ENCODE peak calls at places on chromosomes 2 and 18, in seven cellular contexts. One of them, this sample, is unnamed.
A peak's percentile ranks its signal among the peaks of the same experiment; 100 is the strongest.

GRCh38 chr2:166410828-166411472 is 35.2 kb upstream of the SCN9A start:
- DNase-seq in fibroblast of the conjunctiva: peak; percentile 90
- DNase-seq in mesothelial cell of epicardium: no peak
- DNase-seq in fibroblast of the aortic adventitia: peak; percentile 94
- DNase-seq in hippocampal formation: no peak
- DNase-seq in T-helper 1 cell: no peak
- DNase-seq in GM23248: peak; percentile 95
- DNase-seq in this sample: no peak

GRCh38 chr2:161954103-161954502 is 119.9 kb downstream of the DPP4 start:
- DNase-seq in T-helper 1 cell: peak; percentile 13
- DNase-seq in fibroblast of the aortic adventitia: no peak
- DNase-seq in hippocampal formation: no peak
- DNase-seq in GM23248: no peak
- DNase-seq in fibroblast of the conjunctiva: no peak
- DNase-seq in mesothelial cell of epicardium: no peak
- DNase-seq in this sample: no peak

GRCh38 chr2:45199973-45200372 is 190.7 kb upstream of the SIX2 start:
- DNase-seq in fibroblast of the aortic adventitia: peak; percentile 78
- DNase-seq in GM23248: peak; percentile 84
- DNase-seq in fibroblast of the conjunctiva: no peak
- DNase-seq in hippocampal formation: no peak
- DNase-seq in T-helper 1 cell: no peak
- DNase-seq in mesothelial cell of epicardium: no peak
- DNase-seq in this sample: no peak

GRCh38 chr2:233047206-233047605 is 12.9 kb upstream of the INPP5D start:
- DNase-seq in fibroblast of the aortic adventitia: no peak
- DNase-seq in GM23248: no peak
- DNase-seq in hippocampal formation: no peak
- DNase-seq in mesothelial cell of epicardium: no peak
- DNase-seq in fibroblast of the conjunctiva: no peak
- DNase-seq in T-helper 1 cell: no peak
- DNase-seq in this sample: no peak

GRCh38 chr18:45801396-45802004 is 24.0 kb upstream of the SIGLEC15 start:
- DNase-seq in fibroblast of the conjunctiva: no peak
- DNase-seq in mesothelial cell of epicardium: no peak
- DNase-seq in fibroblast of the aortic adventitia: no peak
- DNase-seq in T-helper 1 cell: no peak
- DNase-seq in GM23248: no peak
- DNase-seq in hippocampal formation: no peak
- DNase-seq in this sample: no peak

GRCh38 chr2:241958818-241959545 is 89.5 kb downstream of the RTP5 start:
- DNase-seq in hippocampal formation: no peak
- DNase-seq in T-helper 1 cell: no peak
- DNase-seq in GM23248: no peak
- DNase-seq in fibroblast of the aortic adventitia: no peak
- DNase-seq in fibroblast of the conjunctiva: no peak
- DNase-seq in mesothelial cell of epicardium: no peak
- DNase-seq in this sample: no peak

GRCh38 chr18:5630057-5630765 is 86.4 kb upstream of the EPB41L3 start:
- DNase-seq in hippocampal formation: peak; percentile 60
- DNase-seq in GM23248: peak; percentile 68
- DNase-seq in mesothelial cell of epicardium: peak; percentile 85
- DNase-seq in fibroblast of the aortic adventitia: no peak
- DNase-seq in T-helper 1 cell: no peak
- DNase-seq in fibroblast of the conjunctiva: no peak
- DNase-seq in this sample: peak; percentile 82

GRCh38 chr2:6954586-6954985 is 37.4 kb downstream of the RNF144A start:
- DNase-seq in hippocampal formation: no peak
- DNase-seq in fibroblast of the conjunctiva: no peak
- DNase-seq in GM23248: no peak
- DNase-seq in fibroblast of the aortic adventitia: no peak
- DNase-seq in mesothelial cell of epicardium: no peak
- DNase-seq in T-helper 1 cell: no peak
- DNase-seq in this sample: no peak

GRCh38 chr2:10331702-10332401 is 29.1 kb downstream of the HPCAL1 start:
- DNase-seq in fibroblast of the aortic adventitia: no peak
- DNase-seq in fibroblast of the conjunctiva: no peak
- DNase-seq in T-helper 1 cell: peak; percentile 26
- DNase-seq in hippocampal formation: no peak
- DNase-seq in mesothelial cell of epicardium: no peak
- DNase-seq in GM23248: no peak
- DNase-seq in this sample: peak; percentile 72

GRCh38 chr2:129936334-129936934 is 43.0 kb upstream of the RAB6C start:
- DNase-seq in GM23248: peak; percentile 34
- DNase-seq in T-helper 1 cell: no peak
- DNase-seq in mesothelial cell of epicardium: peak; percentile 66
- DNase-seq in fibroblast of the aortic adventitia: no peak
- DNase-seq in hippocampal formation: no peak
- DNase-seq in fibroblast of the conjunctiva: no peak
- DNase-seq in this sample: no peak

GRCh38 chr2:187424156-187424555 is 23.9 kb downstream of the CALCRL start:
- DNase-seq in GM23248: peak; percentile 35
- DNase-seq in fibroblast of the aortic adventitia: peak; percentile 33
- DNase-seq in mesothelial cell of epicardium: no peak
- DNase-seq in hippocampal formation: no peak
- DNase-seq in T-helper 1 cell: no peak
- DNase-seq in fibroblast of the conjunctiva: no peak
- DNase-seq in this sample: no peak

GRCh38 chr18:26710460-26711096 is 154.9 kb downstream of the AQP4 start:
- DNase-seq in mesothelial cell of epicardium: no peak
- DNase-seq in GM23248: no peak
- DNase-seq in fibroblast of the conjunctiva: no peak
- DNase-seq in fibroblast of the aortic adventitia: no peak
- DNase-seq in T-helper 1 cell: no peak
- DNase-seq in hippocampal formation: no peak
- DNase-seq in this sample: no peak

GRCh38 chr2:28598484-28598883 is 102.6 kb downstream of the PLB1 start:
- DNase-seq in fibroblast of the aortic adventitia: no peak
- DNase-seq in GM23248: no peak
- DNase-seq in hippocampal formation: no peak
- DNase-seq in T-helper 1 cell: no peak
- DNase-seq in mesothelial cell of epicardium: no peak
- DNase-seq in fibroblast of the conjunctiva: no peak
- DNase-seq in this sample: no peak

GRCh38 chr2:127594116-127594591 is 51.8 kb upstream of the GPR17 start:
- DNase-seq in fibroblast of the aortic adventitia: no peak
- DNase-seq in fibroblast of the conjunctiva: no peak
- DNase-seq in GM23248: no peak
- DNase-seq in mesothelial cell of epicardium: no peak
- DNase-seq in hippocampal formation: no peak
- DNase-seq in T-helper 1 cell: no peak
- DNase-seq in this sample: peak; percentile 6

GRCh38 chr2:234715671-234716250 is 218.9 kb upstream of the ARL4C start:
- DNase-seq in fibroblast of the aortic adventitia: no peak
- DNase-seq in mesothelial cell of epicardium: no peak
- DNase-seq in fibroblast of the conjunctiva: no peak
- DNase-seq in GM23248: no peak
- DNase-seq in hippocampal formation: no peak
- DNase-seq in T-helper 1 cell: no peak
- DNase-seq in this sample: no peak

GRCh38 chr2:85712849-85713612 is 18.9 kb downstream of the GNLY start:
- DNase-seq in GM23248: peak; percentile 87
- DNase-seq in mesothelial cell of epicardium: no peak
- DNase-seq in T-helper 1 cell: no peak
- DNase-seq in fibroblast of the aortic adventitia: peak; percentile 64
- DNase-seq in fibroblast of the conjunctiva: no peak
- DNase-seq in hippocampal formation: no peak
- DNase-seq in this sample: peak; percentile 83

GRCh38 chr2:16031055-16031847 is 90.9 kb downstream of the MYCN start:
- DNase-seq in fibroblast of the conjunctiva: no peak
- DNase-seq in hippocampal formation: peak; percentile 46
- DNase-seq in fibroblast of the aortic adventitia: no peak
- DNase-seq in T-helper 1 cell: no peak
- DNase-seq in mesothelial cell of epicardium: no peak
- DNase-seq in GM23248: no peak
- DNase-seq in this sample: no peak

GRCh38 chr18:58507881-58508280 is 121.0 kb downstream of the ALPK2 start:
- DNase-seq in fibroblast of the conjunctiva: no peak
- DNase-seq in GM23248: no peak
- DNase-seq in fibroblast of the aortic adventitia: no peak
- DNase-seq in mesothelial cell of epicardium: no peak
- DNase-seq in hippocampal formation: no peak
- DNase-seq in T-helper 1 cell: no peak
- DNase-seq in this sample: no peak

GRCh38 chr2:172323256-172323655 is 104.1 kb upstream of the ITGA6 start:
- DNase-seq in fibroblast of the aortic adventitia: no peak
- DNase-seq in mesothelial cell of epicardium: no peak
- DNase-seq in hippocampal formation: no peak
- DNase-seq in fibroblast of the conjunctiva: no peak
- DNase-seq in GM23248: peak; percentile 13
- DNase-seq in T-helper 1 cell: no peak
- DNase-seq in this sample: no peak

GRCh38 chr2:1685957-1686783 is 58.1 kb downstream of the PXDN start:
- DNase-seq in fibroblast of the conjunctiva: no peak
- DNase-seq in T-helper 1 cell: no peak
- DNase-seq in GM23248: no peak
- DNase-seq in hippocampal formation: no peak
- DNase-seq in fibroblast of the aortic adventitia: no peak
- DNase-seq in mesothelial cell of epicardium: no peak
- DNase-seq in this sample: peak; percentile 71

GRCh38 chr18:62898359-62898758 is 183.0 kb downstream of the PHLPP1 start:
- DNase-seq in fibroblast of the conjunctiva: no peak
- DNase-seq in hippocampal formation: no peak
- DNase-seq in mesothelial cell of epicardium: no peak
- DNase-seq in GM23248: no peak
- DNase-seq in fibroblast of the aortic adventitia: no peak
- DNase-seq in T-helper 1 cell: no peak
- DNase-seq in this sample: no peak

GRCh38 chr2:57177176-57177575 is 869.4 kb upstream of the VRK2 start:
- DNase-seq in T-helper 1 cell: no peak
- DNase-seq in GM23248: no peak
- DNase-seq in fibroblast of the aortic adventitia: no peak
- DNase-seq in fibroblast of the conjunctiva: no peak
- DNase-seq in hippocampal formation: no peak
- DNase-seq in mesothelial cell of epicardium: no peak
- DNase-seq in this sample: no peak

GRCh38 chr2:54591551-54591950 is 131.9 kb upstream of the EML6 start:
- DNase-seq in fibroblast of the conjunctiva: no peak
- DNase-seq in hippocampal formation: no peak
- DNase-seq in T-helper 1 cell: no peak
- DNase-seq in fibroblast of the aortic adventitia: no peak
- DNase-seq in GM23248: no peak
- DNase-seq in mesothelial cell of epicardium: no peak
- DNase-seq in this sample: no peak

GRCh38 chr2:73776869-73777519 is 2.9 kb downstream of the DUSP11 start:
- DNase-seq in T-helper 1 cell: no peak
- DNase-seq in mesothelial cell of epicardium: no peak
- DNase-seq in hippocampal formation: no peak
- DNase-seq in fibroblast of the aortic adventitia: peak; percentile 12
- DNase-seq in fibroblast of the conjunctiva: no peak
- DNase-seq in GM23248: peak; percentile 62
- DNase-seq in this sample: no peak

GRCh38 chr18:79252904-79253633 is 142.7 kb upstream of the NFATC1 start:
- DNase-seq in T-helper 1 cell: no peak
- DNase-seq in fibroblast of the aortic adventitia: no peak
- DNase-seq in fibroblast of the conjunctiva: no peak
- DNase-seq in GM23248: no peak
- DNase-seq in hippocampal formation: no peak
- DNase-seq in mesothelial cell of epicardium: no peak
- DNase-seq in this sample: no peak

GRCh38 chr2:234496835-234497591 is at the start of gene ARL4C:
- DNase-seq in fibroblast of the aortic adventitia: peak; percentile 43
- DNase-seq in T-helper 1 cell: peak; percentile 65
- DNase-seq in fibroblast of the conjunctiva: no peak
- DNase-seq in GM23248: peak; percentile 89
- DNase-seq in mesothelial cell of epicardium: peak; percentile 73
- DNase-seq in hippocampal formation: peak; percentile 55
- DNase-seq in this sample: peak; percentile 71

GRCh38 chr2:230435431-230435830 is 19.4 kb downstream of the SP100 start:
- DNase-seq in fibroblast of the conjunctiva: no peak
- DNase-seq in fibroblast of the aortic adventitia: no peak
- DNase-seq in hippocampal formation: no peak
- DNase-seq in mesothelial cell of epicardium: no peak
- DNase-seq in T-helper 1 cell: no peak
- DNase-seq in GM23248: no peak
- DNase-seq in this sample: no peak

GRCh38 chr2:103008586-103008985 is 246.8 kb downstream of the TMEM182 start:
- DNase-seq in hippocampal formation: no peak
- DNase-seq in mesothelial cell of epicardium: no peak
- DNase-seq in T-helper 1 cell: no peak
- DNase-seq in GM23248: no peak
- DNase-seq in fibroblast of the conjunctiva: no peak
- DNase-seq in fibroblast of the aortic adventitia: no peak
- DNase-seq in this sample: no peak

This sample was measured in upper lobe of left lung.